ENCODE peak calls at places on chromosome X, in six cellular contexts. S is colonic mucosa; X is BJ; T is stimulated activated CD4-positive, alpha-beta T cell treated with anti-CD3 and anti-CD28 coated beads, Interleukin-15, amount 100 ng/mL, for 48 hours; H is anterior cingulate cortex; K is GM13976. E is an unnamed sample.

GRCh38 chrX:129980043-129980442 is 2.4 kb upstream of the BCORL1 start:
- DNase-seq in S (peak; percentile 34), X (no peak), T (no peak), H (no peak), K (peak; percentile 62), E (no peak)

GRCh38 chrX:48835524-48836329 is at the start of gene PCSK1N:
- DNase-seq in S (no peak), X (no peak), T (no peak), H (no peak), K (no peak), E (no peak)

GRCh38 chrX:41665676-41666075 is 23.1 kb upstream of the GPR34 start:
- DNase-seq in S (no peak), X (no peak), T (no peak), H (no peak), K (no peak), E (no peak)

GRCh38 chrX:15298201-15298600 is 17.2 kb downstream of the ASB11 start:
- DNase-seq in S (no peak), X (no peak), T (no peak), H (no peak), K (no peak), E (no peak)

GRCh38 chrX:32530802-32531403 is 680.4 kb downstream of the DMD start:
- DNase-seq in S (peak; percentile 31), X (no peak), T (no peak), H (no peak), K (no peak), E (peak; percentile 14)

GRCh38 chrX:144006811-144007210 is 122.9 kb downstream of the UBE2NL start:
- DNase-seq in S (no peak), X (no peak), T (no peak), H (no peak), K (no peak), E (no peak)

GRCh38 chrX:100731441-100732281 is at the start of gene SYTL4:
- DNase-seq in S (peak; percentile 59), X (no peak), T (no peak), H (no peak), K (peak; percentile 24), E (peak; percentile 30)

GRCh38 chrX:14032383-14032782 is 2.7 kb upstream of the GEMIN8 start:
- DNase-seq in S (peak; percentile 69), X (no peak), T (no peak), H (peak; percentile 0), K (peak; percentile 42), E (peak; percentile 45)

GRCh38 chrX:106952988-106953387 is 32.8 kb downstream of the CLDN2 start:
- DNase-seq in S (no peak), X (no peak), T (no peak), H (no peak), K (no peak), E (no peak)

GRCh38 chrX:47293106-47293505 is 60.3 kb downstream of the USP11 start:
- DNase-seq in S (no peak), X (no peak), T (no peak), H (no peak), K (no peak), E (no peak)

E was measured in small intestine.